ENCODE peak calls at places on chromosomes 4 and X, in seven cellular contexts. One of them, this sample, is unnamed.

GRCh38 chr4:78004270-78004669 is 52.9 kb upstream of the FRAS1 start:
- DNase-seq in NCI-H1694: no peak
- DNase-seq in NCI-H510A: no peak
- DNase-seq in SIG-M5: no peak
- DNase-seq in MM.1S: no peak
- DNase-seq in stromal cell of bone marrow: no peak
- DNase-seq in activated T-helper 1 cell treated with anti-CD3 and anti-CD28 coated beads, Interleukin-2, amount 50 U/mL, for 16 hours: no peak
- DNase-seq in this sample: no peak

GRCh38 chr4:125719987-125720386 is 405.2 kb downstream of the FAT4 start:
- DNase-seq in NCI-H510A: no peak
- DNase-seq in NCI-H1694: no peak
- DNase-seq in activated T-helper 1 cell treated with anti-CD3 and anti-CD28 coated beads, Interleukin-2, amount 50 U/mL, for 16 hours: no peak
- DNase-seq in SIG-M5: no peak
- DNase-seq in stromal cell of bone marrow: no peak
- DNase-seq in MM.1S: no peak
- DNase-seq in this sample: no peak

GRCh38 chr4:172411180-172411579 is 598.0 kb downstream of the GALNTL6 start:
- DNase-seq in MM.1S: no peak
- DNase-seq in NCI-H510A: no peak
- DNase-seq in activated T-helper 1 cell treated with anti-CD3 and anti-CD28 coated beads, Interleukin-2, amount 50 U/mL, for 16 hours: no peak
- DNase-seq in stromal cell of bone marrow: no peak
- DNase-seq in NCI-H1694: no peak
- DNase-seq in SIG-M5: no peak
- DNase-seq in this sample: no peak

GRCh38 chr4:5050520-5050955 is 742 bp upstream of the STK32B start:
- DNase-seq in NCI-H1694: peak
- DNase-seq in NCI-H510A: peak
- DNase-seq in stromal cell of bone marrow: peak
- DNase-seq in SIG-M5: no peak
- DNase-seq in activated T-helper 1 cell treated with anti-CD3 and anti-CD28 coated beads, Interleukin-2, amount 50 U/mL, for 16 hours: no peak
- DNase-seq in MM.1S: peak
- DNase-seq in this sample: peak

GRCh38 chrX:10755477-10756334 is 135.3 kb upstream of the MID1 start:
- DNase-seq in SIG-M5: no peak
- DNase-seq in NCI-H510A: no peak
- DNase-seq in activated T-helper 1 cell treated with anti-CD3 and anti-CD28 coated beads, Interleukin-2, amount 50 U/mL, for 16 hours: no peak
- DNase-seq in stromal cell of bone marrow: no peak
- DNase-seq in NCI-H1694: no peak
- DNase-seq in MM.1S: no peak
- DNase-seq in this sample: no peak

GRCh38 chrX:149312936-149313432 is 192.1 kb downstream of the IDS start:
- DNase-seq in MM.1S: no peak
- DNase-seq in NCI-H510A: no peak
- DNase-seq in stromal cell of bone marrow: no peak
- DNase-seq in SIG-M5: no peak
- DNase-seq in NCI-H1694: no peak
- DNase-seq in activated T-helper 1 cell treated with anti-CD3 and anti-CD28 coated beads, Interleukin-2, amount 50 U/mL, for 16 hours: no peak
- DNase-seq in this sample: no peak

GRCh38 chrX:22662776-22663175 is 337.0 kb upstream of the DDX53 start:
- DNase-seq in SIG-M5: no peak
- DNase-seq in NCI-H1694: no peak
- DNase-seq in MM.1S: no peak
- DNase-seq in NCI-H510A: no peak
- DNase-seq in stromal cell of bone marrow: no peak
- DNase-seq in activated T-helper 1 cell treated with anti-CD3 and anti-CD28 coated beads, Interleukin-2, amount 50 U/mL, for 16 hours: no peak
- DNase-seq in this sample: no peak

GRCh38 chr4:100288811-100289529 is 98.7 kb upstream of the DDIT4L start:
- DNase-seq in SIG-M5: no peak
- DNase-seq in NCI-H510A: no peak
- DNase-seq in activated T-helper 1 cell treated with anti-CD3 and anti-CD28 coated beads, Interleukin-2, amount 50 U/mL, for 16 hours: no peak
- DNase-seq in stromal cell of bone marrow: peak
- DNase-seq in NCI-H1694: no peak
- DNase-seq in MM.1S: no peak
- DNase-seq in this sample: no peak

GRCh38 chr4:122997463-122998101 is 75.2 kb upstream of the NUDT6 start:
- DNase-seq in SIG-M5: no peak
- DNase-seq in stromal cell of bone marrow: no peak
- DNase-seq in NCI-H1694: no peak
- DNase-seq in NCI-H510A: no peak
- DNase-seq in MM.1S: no peak
- DNase-seq in activated T-helper 1 cell treated with anti-CD3 and anti-CD28 coated beads, Interleukin-2, amount 50 U/mL, for 16 hours: no peak
- DNase-seq in this sample: no peak

GRCh38 chr4:123477804-123478209 is 81.2 kb downstream of the SPRY1 start:
- DNase-seq in SIG-M5: no peak
- DNase-seq in MM.1S: no peak
- DNase-seq in NCI-H1694: no peak
- DNase-seq in activated T-helper 1 cell treated with anti-CD3 and anti-CD28 coated beads, Interleukin-2, amount 50 U/mL, for 16 hours: no peak
- DNase-seq in stromal cell of bone marrow: peak
- DNase-seq in NCI-H510A: no peak
- DNase-seq in this sample: peak

GRCh38 chr4:3480528-3481112 is 17.5 kb downstream of the DOK7 start:
- DNase-seq in stromal cell of bone marrow: peak
- DNase-seq in NCI-H510A: no peak
- DNase-seq in MM.1S: peak
- DNase-seq in activated T-helper 1 cell treated with anti-CD3 and anti-CD28 coated beads, Interleukin-2, amount 50 U/mL, for 16 hours: peak
- DNase-seq in SIG-M5: peak
- DNase-seq in NCI-H1694: peak
- DNase-seq in this sample: peak

GRCh38 chr4:24995346-24995745 is 35.4 kb downstream of the LGI2 start:
- DNase-seq in stromal cell of bone marrow: no peak
- DNase-seq in NCI-H510A: no peak
- DNase-seq in SIG-M5: no peak
- DNase-seq in MM.1S: no peak
- DNase-seq in activated T-helper 1 cell treated with anti-CD3 and anti-CD28 coated beads, Interleukin-2, amount 50 U/mL, for 16 hours: no peak
- DNase-seq in NCI-H1694: no peak
- DNase-seq in this sample: no peak

GRCh38 chrX:138026211-138026610 is 460.3 kb downstream of the ZIC3 start:
- DNase-seq in SIG-M5: no peak
- DNase-seq in stromal cell of bone marrow: no peak
- DNase-seq in MM.1S: peak
- DNase-seq in NCI-H510A: no peak
- DNase-seq in NCI-H1694: no peak
- DNase-seq in activated T-helper 1 cell treated with anti-CD3 and anti-CD28 coated beads, Interleukin-2, amount 50 U/mL, for 16 hours: no peak
- DNase-seq in this sample: peak

GRCh38 chr4:186845137-186845842 is 121.6 kb upstream of the FAT1 start:
- DNase-seq in NCI-H510A: no peak
- DNase-seq in stromal cell of bone marrow: peak
- DNase-seq in MM.1S: no peak
- DNase-seq in activated T-helper 1 cell treated with anti-CD3 and anti-CD28 coated beads, Interleukin-2, amount 50 U/mL, for 16 hours: no peak
- DNase-seq in SIG-M5: no peak
- DNase-seq in NCI-H1694: no peak
- DNase-seq in this sample: no peak

GRCh38 chr4:97152159-97152558 is 991.1 kb downstream of the STPG2 start:
- DNase-seq in stromal cell of bone marrow: no peak
- DNase-seq in activated T-helper 1 cell treated with anti-CD3 and anti-CD28 coated beads, Interleukin-2, amount 50 U/mL, for 16 hours: no peak
- DNase-seq in SIG-M5: no peak
- DNase-seq in MM.1S: no peak
- DNase-seq in NCI-H510A: no peak
- DNase-seq in NCI-H1694: no peak
- DNase-seq in this sample: no peak

GRCh38 chr4:127782025-127782274 is 172 bp upstream of the HSPA4L start:
- DNase-seq in SIG-M5: no peak
- DNase-seq in activated T-helper 1 cell treated with anti-CD3 and anti-CD28 coated beads, Interleukin-2, amount 50 U/mL, for 16 hours: no peak
- DNase-seq in MM.1S: peak
- DNase-seq in stromal cell of bone marrow: peak
- DNase-seq in NCI-H510A: peak
- DNase-seq in NCI-H1694: no peak
- DNase-seq in this sample: peak